ENCODE peak calls at places on chromosomes 11 and 22, in six cellular contexts. One of them, this sample, is unnamed.

GRCh38 chr22:38956551-38956950 is 858 bp upstream of the APOBEC3A start:
- DNase-seq in EL: no peak
- DNase-seq in activated CD8-positive, alpha-beta memory T cell treated with anti-CD3 and anti-CD28 coated beads, Interleukin-2, amount 50 U/mL, for 48 hours: no peak
- DNase-seq in Caki2: no peak
- DNase-seq in activated CD4-positive, alpha-beta T cell treated with anti-CD3 and anti-CD28 coated beads, Interleukin-2, amount 50 U/mL, for 24 hours: no peak
- DNase-seq in COR-L47: no peak
- DNase-seq in this sample: no peak

GRCh38 chr22:17607891-17608521 is 20.5 kb downstream of the ATP6V1E1 start:
- DNase-seq in activated CD4-positive, alpha-beta T cell treated with anti-CD3 and anti-CD28 coated beads, Interleukin-2, amount 50 U/mL, for 24 hours: no peak
- DNase-seq in COR-L47: no peak
- DNase-seq in Caki2: no peak
- DNase-seq in activated CD8-positive, alpha-beta memory T cell treated with anti-CD3 and anti-CD28 coated beads, Interleukin-2, amount 50 U/mL, for 48 hours: no peak
- DNase-seq in EL: no peak
- DNase-seq in this sample: no peak

GRCh38 chr11:94507485-94507884 is 4.8 kb upstream of the C11orf97 start:
- DNase-seq in EL: no peak
- DNase-seq in activated CD4-positive, alpha-beta T cell treated with anti-CD3 and anti-CD28 coated beads, Interleukin-2, amount 50 U/mL, for 24 hours: no peak
- DNase-seq in COR-L47: no peak
- DNase-seq in activated CD8-positive, alpha-beta memory T cell treated with anti-CD3 and anti-CD28 coated beads, Interleukin-2, amount 50 U/mL, for 48 hours: no peak
- DNase-seq in Caki2: no peak
- DNase-seq in this sample: peak; percentile 10

GRCh38 chr22:28139993-28140392 is 220.9 kb upstream of the PITPNB start:
- DNase-seq in activated CD4-positive, alpha-beta T cell treated with anti-CD3 and anti-CD28 coated beads, Interleukin-2, amount 50 U/mL, for 24 hours: no peak
- DNase-seq in Caki2: no peak
- DNase-seq in EL: peak; percentile 88
- DNase-seq in activated CD8-positive, alpha-beta memory T cell treated with anti-CD3 and anti-CD28 coated beads, Interleukin-2, amount 50 U/mL, for 48 hours: no peak
- DNase-seq in COR-L47: no peak
- DNase-seq in this sample: peak; percentile 85

GRCh38 chr11:78660451-78660850 is 85.8 kb upstream of the NARS2 start:
- DNase-seq in COR-L47: no peak
- DNase-seq in EL: no peak
- DNase-seq in activated CD4-positive, alpha-beta T cell treated with anti-CD3 and anti-CD28 coated beads, Interleukin-2, amount 50 U/mL, for 24 hours: no peak
- DNase-seq in activated CD8-positive, alpha-beta memory T cell treated with anti-CD3 and anti-CD28 coated beads, Interleukin-2, amount 50 U/mL, for 48 hours: no peak
- DNase-seq in Caki2: no peak
- DNase-seq in this sample: no peak

GRCh38 chr11:28874706-28875105 is 766.5 kb downstream of the METTL15 start:
- DNase-seq in COR-L47: no peak
- DNase-seq in activated CD8-positive, alpha-beta memory T cell treated with anti-CD3 and anti-CD28 coated beads, Interleukin-2, amount 50 U/mL, for 48 hours: no peak
- DNase-seq in activated CD4-positive, alpha-beta T cell treated with anti-CD3 and anti-CD28 coated beads, Interleukin-2, amount 50 U/mL, for 24 hours: no peak
- DNase-seq in EL: no peak
- DNase-seq in Caki2: no peak
- DNase-seq in this sample: no peak

GRCh38 chr11:63800921-63801320 is 12.3 kb upstream of the SPINDOC start:
- DNase-seq in EL: no peak
- DNase-seq in activated CD4-positive, alpha-beta T cell treated with anti-CD3 and anti-CD28 coated beads, Interleukin-2, amount 50 U/mL, for 24 hours: no peak
- DNase-seq in Caki2: no peak
- DNase-seq in activated CD8-positive, alpha-beta memory T cell treated with anti-CD3 and anti-CD28 coated beads, Interleukin-2, amount 50 U/mL, for 48 hours: no peak
- DNase-seq in COR-L47: no peak
- DNase-seq in this sample: no peak

GRCh38 chr22:47225931-47226633 is 463.6 kb downstream of the TBC1D22A start:
- DNase-seq in Caki2: no peak
- DNase-seq in activated CD4-positive, alpha-beta T cell treated with anti-CD3 and anti-CD28 coated beads, Interleukin-2, amount 50 U/mL, for 24 hours: no peak
- DNase-seq in EL: no peak
- DNase-seq in COR-L47: no peak
- DNase-seq in activated CD8-positive, alpha-beta memory T cell treated with anti-CD3 and anti-CD28 coated beads, Interleukin-2, amount 50 U/mL, for 48 hours: peak; percentile 15
- DNase-seq in this sample: no peak

GRCh38 chr22:25987948-25988347 is 181.3 kb upstream of the SEZ6L start:
- DNase-seq in Caki2: no peak
- DNase-seq in activated CD8-positive, alpha-beta memory T cell treated with anti-CD3 and anti-CD28 coated beads, Interleukin-2, amount 50 U/mL, for 48 hours: no peak
- DNase-seq in EL: no peak
- DNase-seq in activated CD4-positive, alpha-beta T cell treated with anti-CD3 and anti-CD28 coated beads, Interleukin-2, amount 50 U/mL, for 24 hours: peak; percentile 3
- DNase-seq in COR-L47: no peak
- DNase-seq in this sample: no peak

GRCh38 chr11:86698634-86699033 is 26.2 kb upstream of the ME3 start:
- DNase-seq in EL: peak; percentile 73
- DNase-seq in activated CD4-positive, alpha-beta T cell treated with anti-CD3 and anti-CD28 coated beads, Interleukin-2, amount 50 U/mL, for 24 hours: no peak
- DNase-seq in Caki2: no peak
- DNase-seq in activated CD8-positive, alpha-beta memory T cell treated with anti-CD3 and anti-CD28 coated beads, Interleukin-2, amount 50 U/mL, for 48 hours: no peak
- DNase-seq in COR-L47: no peak
- DNase-seq in this sample: no peak

GRCh38 chr11:128029219-128029722 is 558.1 kb downstream of the ETS1 start:
- DNase-seq in Caki2: no peak
- DNase-seq in activated CD8-positive, alpha-beta memory T cell treated with anti-CD3 and anti-CD28 coated beads, Interleukin-2, amount 50 U/mL, for 48 hours: no peak
- DNase-seq in COR-L47: no peak
- DNase-seq in EL: peak; percentile 43
- DNase-seq in activated CD4-positive, alpha-beta T cell treated with anti-CD3 and anti-CD28 coated beads, Interleukin-2, amount 50 U/mL, for 24 hours: no peak
- DNase-seq in this sample: no peak

GRCh38 chr11:92424281-92424680 is 199.7 kb downstream of the FAT3 start:
- DNase-seq in activated CD8-positive, alpha-beta memory T cell treated with anti-CD3 and anti-CD28 coated beads, Interleukin-2, amount 50 U/mL, for 48 hours: no peak
- DNase-seq in COR-L47: no peak
- DNase-seq in activated CD4-positive, alpha-beta T cell treated with anti-CD3 and anti-CD28 coated beads, Interleukin-2, amount 50 U/mL, for 24 hours: no peak
- DNase-seq in Caki2: no peak
- DNase-seq in EL: peak; percentile 62
- DNase-seq in this sample: peak; percentile 6

GRCh38 chr11:43576834-43577521 is 103.6 kb upstream of the HSD17B12 start:
- DNase-seq in COR-L47: no peak
- DNase-seq in EL: peak; percentile 51
- DNase-seq in activated CD4-positive, alpha-beta T cell treated with anti-CD3 and anti-CD28 coated beads, Interleukin-2, amount 50 U/mL, for 24 hours: no peak
- DNase-seq in activated CD8-positive, alpha-beta memory T cell treated with anti-CD3 and anti-CD28 coated beads, Interleukin-2, amount 50 U/mL, for 48 hours: no peak
- DNase-seq in Caki2: peak; percentile 16
- DNase-seq in this sample: peak; percentile 34

GRCh38 chr11:113518716-113519495 is 43.7 kb upstream of the DRD2 start:
- DNase-seq in activated CD8-positive, alpha-beta memory T cell treated with anti-CD3 and anti-CD28 coated beads, Interleukin-2, amount 50 U/mL, for 48 hours: no peak
- DNase-seq in COR-L47: no peak
- DNase-seq in EL: no peak
- DNase-seq in activated CD4-positive, alpha-beta T cell treated with anti-CD3 and anti-CD28 coated beads, Interleukin-2, amount 50 U/mL, for 24 hours: no peak
- DNase-seq in Caki2: no peak
- DNase-seq in this sample: no peak

GRCh38 chr11:3160252-3161031 is 4.7 kb downstream of the OSBPL5 start:
- DNase-seq in activated CD4-positive, alpha-beta T cell treated with anti-CD3 and anti-CD28 coated beads, Interleukin-2, amount 50 U/mL, for 24 hours: no peak
- DNase-seq in activated CD8-positive, alpha-beta memory T cell treated with anti-CD3 and anti-CD28 coated beads, Interleukin-2, amount 50 U/mL, for 48 hours: no peak
- DNase-seq in COR-L47: peak; percentile 44
- DNase-seq in Caki2: no peak
- DNase-seq in EL: peak; percentile 96
- DNase-seq in this sample: peak; percentile 88

GRCh38 chr11:47161134-47161854 is 15.4 kb downstream of the ARFGAP2 start:
- DNase-seq in activated CD4-positive, alpha-beta T cell treated with anti-CD3 and anti-CD28 coated beads, Interleukin-2, amount 50 U/mL, for 24 hours: peak; percentile 39
- DNase-seq in COR-L47: peak; percentile 40
- DNase-seq in EL: peak; percentile 70
- DNase-seq in Caki2: peak; percentile 46
- DNase-seq in activated CD8-positive, alpha-beta memory T cell treated with anti-CD3 and anti-CD28 coated beads, Interleukin-2, amount 50 U/mL, for 48 hours: peak; percentile 79
- DNase-seq in this sample: peak; percentile 41

GRCh38 chr11:93100211-93100610 is 97.6 kb downstream of the SLC36A4 start:
- DNase-seq in Caki2: no peak
- DNase-seq in activated CD4-positive, alpha-beta T cell treated with anti-CD3 and anti-CD28 coated beads, Interleukin-2, amount 50 U/mL, for 24 hours: no peak
- DNase-seq in activated CD8-positive, alpha-beta memory T cell treated with anti-CD3 and anti-CD28 coated beads, Interleukin-2, amount 50 U/mL, for 48 hours: no peak
- DNase-seq in EL: peak; percentile 69
- DNase-seq in COR-L47: no peak
- DNase-seq in this sample: peak; percentile 76

GRCh38 chr11:132839226-132839625 is 693.1 kb downstream of the OPCML start:
- DNase-seq in activated CD8-positive, alpha-beta memory T cell treated with anti-CD3 and anti-CD28 coated beads, Interleukin-2, amount 50 U/mL, for 48 hours: no peak
- DNase-seq in activated CD4-positive, alpha-beta T cell treated with anti-CD3 and anti-CD28 coated beads, Interleukin-2, amount 50 U/mL, for 24 hours: no peak
- DNase-seq in Caki2: no peak
- DNase-seq in COR-L47: no peak
- DNase-seq in EL: no peak
- DNase-seq in this sample: no peak

GRCh38 chr11:1310772-1311468 is 1.5 kb upstream of the TOLLIP start:
- DNase-seq in Caki2: peak; percentile 24
- DNase-seq in EL: no peak
- DNase-seq in activated CD8-positive, alpha-beta memory T cell treated with anti-CD3 and anti-CD28 coated beads, Interleukin-2, amount 50 U/mL, for 48 hours: peak; percentile 73
- DNase-seq in COR-L47: no peak
- DNase-seq in activated CD4-positive, alpha-beta T cell treated with anti-CD3 and anti-CD28 coated beads, Interleukin-2, amount 50 U/mL, for 24 hours: no peak
- DNase-seq in this sample: no peak

GRCh38 chr22:49370841-49371301 is 456.8 kb downstream of the BRD1 start:
- DNase-seq in activated CD4-positive, alpha-beta T cell treated with anti-CD3 and anti-CD28 coated beads, Interleukin-2, amount 50 U/mL, for 24 hours: no peak
- DNase-seq in COR-L47: no peak
- DNase-seq in activated CD8-positive, alpha-beta memory T cell treated with anti-CD3 and anti-CD28 coated beads, Interleukin-2, amount 50 U/mL, for 48 hours: peak; percentile 33
- DNase-seq in Caki2: no peak
- DNase-seq in EL: no peak
- DNase-seq in this sample: no peak

GRCh38 chr22:20549232-20549841 is 41.9 kb downstream of the MED15 start:
- DNase-seq in COR-L47: peak; percentile 45
- DNase-seq in activated CD4-positive, alpha-beta T cell treated with anti-CD3 and anti-CD28 coated beads, Interleukin-2, amount 50 U/mL, for 24 hours: peak; percentile 30
- DNase-seq in Caki2: peak; percentile 26
- DNase-seq in activated CD8-positive, alpha-beta memory T cell treated with anti-CD3 and anti-CD28 coated beads, Interleukin-2, amount 50 U/mL, for 48 hours: no peak
- DNase-seq in EL: peak; percentile 27
- DNase-seq in this sample: no peak

GRCh38 chr11:67438121-67438902 is 830 bp upstream of the PTPRCAP start:
- DNase-seq in EL: no peak
- DNase-seq in activated CD8-positive, alpha-beta memory T cell treated with anti-CD3 and anti-CD28 coated beads, Interleukin-2, amount 50 U/mL, for 48 hours: peak; percentile 89
- DNase-seq in COR-L47: no peak
- DNase-seq in activated CD4-positive, alpha-beta T cell treated with anti-CD3 and anti-CD28 coated beads, Interleukin-2, amount 50 U/mL, for 24 hours: peak; percentile 63
- DNase-seq in Caki2: no peak
- DNase-seq in this sample: no peak

GRCh38 chr22:40955516-40955915 is 4.3 kb downstream of the RBX1 start:
- DNase-seq in EL: peak; percentile 43
- DNase-seq in Caki2: no peak
- DNase-seq in COR-L47: no peak
- DNase-seq in activated CD4-positive, alpha-beta T cell treated with anti-CD3 and anti-CD28 coated beads, Interleukin-2, amount 50 U/mL, for 24 hours: no peak
- DNase-seq in activated CD8-positive, alpha-beta memory T cell treated with anti-CD3 and anti-CD28 coated beads, Interleukin-2, amount 50 U/mL, for 48 hours: no peak
- DNase-seq in this sample: peak; percentile 77

This sample was measured in HFFc6.